ENCODE peak calls at places on chromosomes 4 and X, in eight cellular contexts. T is NB4, Y is heart left ventricle, X is HCT116, L is IMR-90, M is transverse colon, Z is tibial nerve, Q is ovary. W is an unnamed sample.
A peak's percentile ranks its signal among the peaks of the same experiment; 100 is the strongest.

GRCh38 chr4:47462799-47463234 is 685 bp downstream of the COMMD8 start:
- DNase-seq in Y (no peak), X (no peak), L (peak; percentile 3), Z (no peak), Q (no peak), T (peak; percentile 26), M (no peak), W (no peak)

GRCh38 chr4:93042746-93043145 is 739.0 kb downstream of the GRID2 start:
- DNase-seq in M (no peak), T (no peak), L (no peak), Y (no peak), X (no peak), Q (no peak), Z (no peak), W (no peak)

GRCh38 chr4:174255790-174256189 is 27.7 kb downstream of the FBXO8 start:
- DNase-seq in Z (no peak), T (no peak), Y (no peak), X (no peak), Q (no peak), L (peak; percentile 92), M (no peak), W (no peak)

GRCh38 chrX:113305496-113305895 is 464.9 kb upstream of the AMOT start:
- DNase-seq in M (no peak), X (no peak), Y (no peak), L (peak; percentile 4), Q (no peak), Z (no peak), T (no peak), W (no peak)

GRCh38 chr4:81754169-81754568 is 282.5 kb upstream of the RASGEF1B start:
- DNase-seq in L (no peak), Z (no peak), M (no peak), Q (no peak), T (no peak), Y (no peak), X (no peak), W (no peak)

GRCh38 chr4:181488926-181489325 is 754.3 kb upstream of the TENM3 start:
- DNase-seq in Y (no peak), T (no peak), M (no peak), Z (no peak), L (no peak), X (no peak), Q (no peak), W (no peak)

GRCh38 chr4:98516042-98516440 is 142.4 kb downstream of the TSPAN5 start:
- DNase-seq in Z (no peak), Y (no peak), Q (no peak), X (peak; percentile 31), T (no peak), L (peak; percentile 90), M (no peak), W (no peak)

GRCh38 chrX:24260827-24261550 is 52.9 kb downstream of the SUPT20HL2 start:
- DNase-seq in Z (peak; percentile 37), X (no peak), T (peak; percentile 60), M (peak; percentile 39), Q (no peak), L (peak; percentile 47), Y (peak; percentile 20), W (no peak)

GRCh38 chr4:6120361-6120760 is 80.0 kb downstream of the JAKMIP1 start:
- DNase-seq in Q (no peak), Z (no peak), M (no peak), X (no peak), Y (no peak), L (no peak), T (no peak), W (no peak)

GRCh38 chrX:118644378-118644777 is 83.0 kb upstream of the IL13RA1 start:
- DNase-seq in L (peak; percentile 68), T (peak; percentile 55), Z (no peak), Q (no peak), X (peak; percentile 40), M (no peak), Y (no peak), W (no peak)

GRCh38 chr4:77432702-77433101 is 172.9 kb upstream of the CXCL13 start:
- DNase-seq in Q (no peak), X (no peak), M (no peak), Z (no peak), Y (no peak), L (no peak), T (peak; percentile 25), W (no peak)

GRCh38 chrX:21781525-21781924 is 23.6 kb upstream of the SMPX start:
- DNase-seq in X (no peak), Y (no peak), T (no peak), Q (no peak), Z (no peak), M (no peak), L (peak; percentile 1), W (no peak)

GRCh38 chr4:108337923-108338322 is 169.2 kb upstream of the LEF1 start:
- DNase-seq in Z (no peak), X (no peak), L (peak; percentile 10), Q (no peak), Y (no peak), T (no peak), M (no peak), W (no peak)

GRCh38 chr4:106628616-106629606 is 260.3 kb upstream of the GIMD1 start:
- DNase-seq in T (no peak), Y (no peak), X (no peak), Z (no peak), L (no peak), Q (no peak), M (no peak), W (no peak)

GRCh38 chr4:140718240-140718639 is 37.9 kb downstream of the TBC1D9 start:
- DNase-seq in M (no peak), Q (no peak), X (no peak), T (no peak), Z (no peak), L (peak; percentile 59), Y (no peak), W (no peak)

GRCh38 chrX:107506596-107507031 is 57.2 kb downstream of the FRMPD3 start:
- DNase-seq in L (no peak), M (no peak), Z (no peak), X (no peak), T (no peak), Y (no peak), Q (no peak), W (peak; percentile 48)
- H3K4me3 ChIP-seq in L (no peak overlapping the region), M (no peak overlapping the region), Z (no peak overlapping the region), X (no peak overlapping the region), T (no peak overlapping the region), Y (no peak overlapping the region), Q (no peak overlapping the region), W (no peak overlapping the region)

GRCh38 chr4:38795087-38795486 is 9.5 kb downstream of the TLR1 start:
- DNase-seq in X (no peak), M (no peak), Y (no peak), L (no peak), Z (no peak), T (no peak), Q (no peak), W (no peak)
- TF ChIP-seq POLR2A in X (no peak), M (no peak), Y (no peak), L (no peak), Z (no peak), T (no peak), Q (no peak), W (no peak)

DNA sequence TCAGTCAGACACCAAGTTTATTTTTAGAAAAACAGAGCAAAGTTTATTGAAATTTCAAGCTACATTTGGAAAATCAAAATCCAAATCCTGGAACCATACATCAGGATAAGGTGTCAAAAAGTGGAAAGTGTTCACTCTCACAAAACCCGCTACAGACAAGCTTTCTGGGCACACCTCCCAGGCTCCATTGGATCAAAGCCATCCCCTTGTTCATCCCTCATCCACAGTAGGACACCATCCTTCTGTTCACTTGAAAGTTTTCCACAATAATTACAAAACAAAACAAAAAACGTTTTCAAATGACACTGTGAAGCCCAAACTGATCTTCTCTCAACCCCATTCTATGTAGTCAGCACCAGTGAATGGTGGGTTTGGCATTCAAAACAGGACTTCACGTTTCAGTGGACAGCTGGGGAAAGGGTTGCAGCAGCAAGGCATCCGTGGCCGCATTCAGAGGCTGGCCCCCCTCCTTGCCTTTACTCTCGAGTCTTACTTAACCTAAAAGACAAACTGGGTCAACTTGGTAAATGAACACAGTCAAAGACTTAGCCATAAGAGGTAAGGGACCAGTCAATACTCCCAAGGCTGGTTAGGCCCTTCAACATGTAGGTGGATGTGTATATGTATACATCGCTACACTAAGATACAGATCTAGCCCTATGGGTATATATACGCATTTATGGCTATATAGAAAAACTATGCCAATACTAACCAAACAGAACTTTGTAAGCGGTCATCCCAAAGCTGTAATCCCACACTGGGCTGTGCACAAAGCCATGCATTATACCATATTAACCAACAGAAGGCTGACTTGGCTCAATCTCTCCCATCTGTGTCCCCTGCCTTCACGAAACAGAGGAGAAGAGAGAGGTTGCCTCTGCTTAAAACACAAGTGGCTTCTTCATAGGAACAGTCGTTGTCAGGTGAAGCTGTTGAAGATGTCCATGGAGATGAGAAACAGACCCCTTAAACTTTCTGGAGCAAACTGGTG is 62.1 kb downstream of the TSC22D3 start:
- DNase-seq in M (peak; percentile 19), T (no peak), Q (peak; percentile 50), X (no peak), L (no peak), Z (no peak), Y (no peak), W (no peak)
- H3K4me3 ChIP-seq in M (peak overlapping the region; percentile 65), T (no peak overlapping the region), Q (peak overlapping the region; percentile 50), X (no peak overlapping the region), L (no peak overlapping the region), Z (peak overlapping the region; percentile 80), Y (peak overlapping the region; percentile 77), W (peak overlapping the region; percentile 68)

GRCh38 chrX:56563231-56564116 is at the start of gene UBQLN2:
- DNase-seq in X (peak; percentile 31), L (peak; percentile 70), Z (peak; percentile 72), Q (peak; percentile 86), Y (peak; percentile 86), M (peak; percentile 85), T (peak; percentile 85), W (peak; percentile 94)
- TF ChIP-seq POLR2A in X (no peak), L (peak; percentile 77), Z (peak; percentile 78), Q (peak; percentile 76), Y (no peak), M (peak; percentile 83), T (peak; percentile 57), W (peak; percentile 76)

GRCh38 chr4:99863-100262 is 24.4 kb upstream of the ZNF718 start:
- DNase-seq in Q (no peak), X (peak; percentile 1), Z (no peak), M (no peak), Y (no peak), L (no peak), T (peak; percentile 33), W (no peak)
- H3K4me3 ChIP-seq in Q (no peak overlapping the region), X (no peak overlapping the region), Z (no peak overlapping the region), M (no peak overlapping the region), Y (no peak overlapping the region), L (no peak overlapping the region), T (no peak overlapping the region), W (no peak overlapping the region)